ENCODE peak calls at places on chromosomes 5 and 9, in four cellular contexts. One of them, this sample, is unnamed. For H3K27me3, the result is how much of the 10 kb centered on the place peaks cover.

GRCh38 chr5:72451771-72452505 is 55.3 kb downstream of the ZNF366 start:
- DNase-seq in left lung: no peak
- DNase-seq in pancreas: peak
- DNase-seq in osteoblast: peak
- DNase-seq in this sample: peak

GRCh38 chr5:108312258-108312657 is 69.6 kb downstream of the FBXL17 start:
- DNase-seq in left lung: no peak
- DNase-seq in pancreas: no peak
- DNase-seq in osteoblast: no peak
- DNase-seq in this sample: no peak

GRCh38 chr5:135445306-135445940 is 1.7 kb downstream of the DCANP1 start:
- DNase-seq in left lung: no peak
- DNase-seq in pancreas: no peak
- DNase-seq in osteoblast: no peak
- DNase-seq in this sample: peak

GRCh38 chr9:98867434-98868168 is 60.1 kb downstream of the GALNT12 start:
- DNase-seq in left lung: peak
- DNase-seq in pancreas: peak
- DNase-seq in osteoblast: no peak
- DNase-seq in this sample: peak

GRCh38 chr5:93915142-93915553 is 173.7 kb upstream of the POU5F2 start:
- DNase-seq in left lung: no peak
- DNase-seq in pancreas: no peak
- DNase-seq in osteoblast: no peak
- DNase-seq in this sample: no peak

GRCh38 chr5:128328479-128328878 is 209.6 kb downstream of the FBN2 start:
- DNase-seq in left lung: no peak
- DNase-seq in pancreas: no peak
- DNase-seq in osteoblast: no peak
- DNase-seq in this sample: no peak

GRCh38 chr5:9831823-9832222 is 201.7 kb upstream of the TAS2R1 start:
- DNase-seq in left lung: no peak
- DNase-seq in pancreas: no peak
- DNase-seq in osteoblast: no peak
- DNase-seq in this sample: no peak

GRCh38 chr9:112921549-112921948 is 30.9 kb upstream of the SLC46A2 start:
- DNase-seq in left lung: no peak
- DNase-seq in pancreas: no peak
- DNase-seq in osteoblast: peak
- DNase-seq in this sample: no peak

GRCh38 chr9:69946800-69947437 is 96.7 kb upstream of the MAMDC2 start:
- DNase-seq in left lung: no peak
- DNase-seq in pancreas: no peak
- DNase-seq in osteoblast: peak
- DNase-seq in this sample: no peak

GRCh38 chr5:99248066-99248465 is 319.3 kb upstream of the CHD1 start:
- DNase-seq in left lung: no peak
- DNase-seq in pancreas: no peak
- DNase-seq in osteoblast: no peak
- DNase-seq in this sample: no peak

DNA sequence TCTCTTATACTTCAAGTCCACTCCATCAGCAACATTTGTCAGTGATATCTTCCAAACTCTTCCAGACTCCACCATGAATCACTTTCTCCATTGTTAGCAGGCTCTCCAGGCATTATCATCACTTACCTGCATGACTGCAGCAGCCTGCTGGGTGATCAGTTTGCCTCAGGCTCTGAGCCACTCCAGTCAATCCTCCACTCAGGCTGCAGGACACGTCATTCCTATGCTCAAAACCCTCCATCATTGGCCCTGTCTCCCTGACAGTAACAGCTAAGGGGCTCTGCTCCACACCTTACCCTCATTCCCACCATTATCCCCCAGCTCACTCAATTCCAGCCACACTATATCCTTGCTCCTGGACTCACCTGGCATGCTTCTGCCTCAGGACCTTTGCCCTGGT is 10.7 kb downstream of the DIRAS2 start:
- DNase-seq in left lung: no peak
- DNase-seq in pancreas: no peak
- DNase-seq in osteoblast: no peak
- DNase-seq in this sample: no peak
- H3K4me3 ChIP-seq in left lung: no peak
- H3K4me3 ChIP-seq in pancreas: no peak
- H3K4me3 ChIP-seq in osteoblast: no peak
- H3K4me3 ChIP-seq in this sample: no peak

DNA sequence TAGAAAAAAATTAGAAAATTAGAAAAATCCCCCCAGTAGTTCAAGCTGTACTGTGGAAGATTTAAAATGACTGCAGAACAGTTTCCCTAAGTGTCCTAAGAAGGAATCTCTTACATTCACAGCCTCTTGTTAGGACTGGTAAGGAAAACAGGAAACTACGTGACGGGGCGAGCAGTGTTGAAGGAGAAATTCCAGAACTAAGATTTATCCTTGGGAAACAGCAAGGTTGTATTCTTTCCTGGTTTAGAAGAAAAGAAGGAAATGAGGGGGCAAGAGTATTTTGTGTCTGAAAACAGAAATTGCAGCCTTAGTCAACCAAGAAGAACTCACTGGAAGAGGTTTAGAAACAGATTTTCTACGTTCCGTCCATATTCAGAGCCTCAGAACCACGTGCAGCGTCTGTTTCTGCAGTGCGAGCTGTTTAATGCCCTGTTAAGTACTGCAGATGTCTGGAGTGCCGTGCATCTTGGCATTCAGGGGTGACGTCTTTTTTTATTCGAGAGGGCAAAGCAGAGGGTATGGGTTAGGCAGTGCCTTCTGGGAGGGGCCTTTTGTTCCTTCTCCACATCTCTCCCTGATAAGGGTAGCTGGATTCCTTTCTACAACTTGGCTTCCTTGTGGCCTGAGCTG is 75.2 kb downstream of the GOLPH3 start:
- DNase-seq in left lung: no peak
- DNase-seq in pancreas: no peak
- DNase-seq in osteoblast: no peak
- DNase-seq in this sample: no peak
- H3K27ac ChIP-seq in left lung: no peak
- H3K27ac ChIP-seq in pancreas: no peak
- H3K27ac ChIP-seq in osteoblast: no peak
- H3K27ac ChIP-seq in this sample: no peak

GRCh38 chr5:160235731-160236130 is 6.4 kb downstream of the FABP6 start:
- DNase-seq in left lung: no peak
- DNase-seq in pancreas: no peak
- DNase-seq in osteoblast: no peak
- DNase-seq in this sample: no peak
- H3K27me3 ChIP-seq in left lung: under half
- H3K27me3 ChIP-seq in pancreas: under half
- H3K27me3 ChIP-seq in osteoblast: under half
- H3K27me3 ChIP-seq in this sample: under half

GRCh38 chr5:150211156-150212030 is 21.5 kb downstream of the SLC6A7 start:
- DNase-seq in left lung: no peak
- DNase-seq in pancreas: no peak
- DNase-seq in osteoblast: no peak
- DNase-seq in this sample: no peak
- H3K4me3 ChIP-seq in left lung: no peak
- H3K4me3 ChIP-seq in pancreas: no peak
- H3K4me3 ChIP-seq in osteoblast: no peak
- H3K4me3 ChIP-seq in this sample: no peak